ENCODE peak calls at places on chromosomes 5 and 9, in four cellular contexts. One of them, this sample, is unnamed.

GRCh38 chr5:69238760-69239251 is 4.1 kb downstream of the CDK7 start:
- DNase-seq in fibroblast of mammary gland: peak
- DNase-seq in foreskin fibroblast: peak
- DNase-seq in heart right ventricle: no peak
- DNase-seq in this sample: peak

GRCh38 chr9:36501727-36502126 is 71.0 kb upstream of the MELK start:
- DNase-seq in fibroblast of mammary gland: no peak
- DNase-seq in foreskin fibroblast: no peak
- DNase-seq in heart right ventricle: no peak
- DNase-seq in this sample: no peak

GRCh38 chr9:112097712-112098688 is 77.1 kb downstream of the SUSD1 start:
- DNase-seq in fibroblast of mammary gland: peak
- DNase-seq in foreskin fibroblast: peak
- DNase-seq in heart right ventricle: peak
- DNase-seq in this sample: peak

GRCh38 chr5:180129291-180130190 is 58.0 kb upstream of the RNF130 start:
- DNase-seq in fibroblast of mammary gland: no peak
- DNase-seq in foreskin fibroblast: no peak
- DNase-seq in heart right ventricle: no peak
- DNase-seq in this sample: no peak

GRCh38 chr9:105678163-105678562 is 15.9 kb downstream of the TAL2 start:
- DNase-seq in fibroblast of mammary gland: no peak
- DNase-seq in foreskin fibroblast: no peak
- DNase-seq in heart right ventricle: no peak
- DNase-seq in this sample: no peak

GRCh38 chr5:122661496-122662180 is 113.2 kb upstream of the SNX2 start:
- DNase-seq in fibroblast of mammary gland: peak
- DNase-seq in foreskin fibroblast: peak
- DNase-seq in heart right ventricle: no peak
- DNase-seq in this sample: no peak

GRCh38 chr5:9395736-9396135 is 150.1 kb downstream of the SEMA5A start:
- DNase-seq in fibroblast of mammary gland: no peak
- DNase-seq in foreskin fibroblast: no peak
- DNase-seq in heart right ventricle: no peak
- DNase-seq in this sample: no peak

GRCh38 chr9:80285325-80285724 is 713.6 kb downstream of the TLE4 start:
- DNase-seq in fibroblast of mammary gland: peak
- DNase-seq in foreskin fibroblast: peak
- DNase-seq in heart right ventricle: no peak
- DNase-seq in this sample: no peak

GRCh38 chr9:131423171-131423581 is 29.3 kb downstream of the PRRC2B start:
- DNase-seq in fibroblast of mammary gland: peak
- DNase-seq in foreskin fibroblast: peak
- DNase-seq in heart right ventricle: peak
- DNase-seq in this sample: peak

GRCh38 chr9:33233659-33234335 is 6.2 kb upstream of the SPINK4 start:
- DNase-seq in fibroblast of mammary gland: peak
- DNase-seq in foreskin fibroblast: peak
- DNase-seq in heart right ventricle: no peak
- DNase-seq in this sample: peak

GRCh38 chr5:130155395-130155794 is 251.1 kb downstream of the CHSY3 start:
- DNase-seq in fibroblast of mammary gland: no peak
- DNase-seq in foreskin fibroblast: no peak
- DNase-seq in heart right ventricle: no peak
- DNase-seq in this sample: no peak

GRCh38 chr5:92002875-92003274 is 619.8 kb upstream of the ARRDC3 start:
- DNase-seq in fibroblast of mammary gland: peak
- DNase-seq in foreskin fibroblast: peak
- DNase-seq in heart right ventricle: no peak
- DNase-seq in this sample: no peak

GRCh38 chr9:134621558-134622110 is 20.0 kb upstream of the COL5A1 start:
- DNase-seq in fibroblast of mammary gland: no peak
- DNase-seq in foreskin fibroblast: no peak
- DNase-seq in heart right ventricle: no peak
- DNase-seq in this sample: no peak

GRCh38 chr5:168219515-168220410 is 71.7 kb upstream of the WWC1 start:
- DNase-seq in fibroblast of mammary gland: peak
- DNase-seq in foreskin fibroblast: peak
- DNase-seq in heart right ventricle: no peak
- DNase-seq in this sample: peak

GRCh38 chr9:20604561-20604960 is 17.7 kb downstream of the MLLT3 start:
- DNase-seq in fibroblast of mammary gland: peak
- DNase-seq in foreskin fibroblast: no peak
- DNase-seq in heart right ventricle: no peak
- DNase-seq in this sample: no peak

GRCh38 chr5:129664336-129664937 is 83.5 kb upstream of the MINAR2 start:
- DNase-seq in fibroblast of mammary gland: peak
- DNase-seq in foreskin fibroblast: peak
- DNase-seq in heart right ventricle: no peak
- DNase-seq in this sample: peak

GRCh38 chr5:111254613-111255012 is 30.4 kb downstream of the CAMK4 start:
- DNase-seq in fibroblast of mammary gland: peak
- DNase-seq in foreskin fibroblast: no peak
- DNase-seq in heart right ventricle: no peak
- DNase-seq in this sample: no peak

GRCh38 chr5:172623313-172623980 is 17.6 kb upstream of the NEURL1B start:
- DNase-seq in fibroblast of mammary gland: no peak
- DNase-seq in foreskin fibroblast: no peak
- DNase-seq in heart right ventricle: no peak
- DNase-seq in this sample: no peak

GRCh38 chr5:120457839-120458507 is 6.1 kb upstream of the PRR16 start:
- DNase-seq in fibroblast of mammary gland: peak
- DNase-seq in foreskin fibroblast: peak
- DNase-seq in heart right ventricle: peak
- DNase-seq in this sample: peak

GRCh38 chr5:83718195-83718825 is 2.3 kb downstream of the HAPLN1 start:
- DNase-seq in fibroblast of mammary gland: peak
- DNase-seq in foreskin fibroblast: peak
- DNase-seq in heart right ventricle: no peak
- DNase-seq in this sample: peak
- H3K4me3 ChIP-seq in fibroblast of mammary gland: no peak
- H3K4me3 ChIP-seq in foreskin fibroblast: no peak
- H3K4me3 ChIP-seq in heart right ventricle: no peak
- H3K4me3 ChIP-seq in this sample: no peak

DNA sequence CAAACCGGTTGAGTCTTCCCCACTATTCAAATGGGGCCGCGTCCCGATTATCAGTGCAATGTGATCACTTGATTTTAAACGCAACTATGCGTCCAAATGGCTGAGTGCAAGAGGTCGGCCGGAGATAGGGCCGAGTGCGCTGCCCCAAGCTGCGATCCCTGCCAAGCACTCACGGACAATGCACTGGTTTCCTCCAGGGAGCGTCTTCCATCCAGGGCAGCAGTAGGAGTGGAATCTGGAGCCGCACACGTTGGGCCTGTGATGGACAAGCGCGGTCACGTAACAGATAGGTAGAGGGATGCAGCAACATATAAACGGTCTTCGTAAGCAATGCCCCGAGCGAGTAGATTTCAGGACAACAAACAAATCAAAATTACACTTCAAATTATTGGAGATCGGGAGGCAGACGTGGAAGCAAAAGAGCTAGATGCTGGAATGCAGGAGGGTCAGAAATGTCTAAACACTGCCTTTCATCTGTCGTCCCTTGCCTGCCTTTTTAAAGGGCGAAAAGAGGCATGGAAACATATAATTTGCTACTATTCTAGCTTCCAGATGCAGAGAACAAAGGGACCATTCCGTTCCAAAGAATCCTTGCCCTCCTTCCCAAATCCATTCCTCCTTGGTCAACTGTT is 1.7 kb downstream of the FBN2 start:
- DNase-seq in fibroblast of mammary gland: no peak
- DNase-seq in foreskin fibroblast: peak
- DNase-seq in heart right ventricle: peak
- DNase-seq in this sample: no peak
- H3K4me3 ChIP-seq in fibroblast of mammary gland: peak
- H3K4me3 ChIP-seq in foreskin fibroblast: peak
- H3K4me3 ChIP-seq in heart right ventricle: peak
- H3K4me3 ChIP-seq in this sample: peak

GRCh38 chr5:170390472-170390871 is 1.3 kb upstream of the KCNMB1 start:
- DNase-seq in fibroblast of mammary gland: no peak
- DNase-seq in foreskin fibroblast: no peak
- DNase-seq in heart right ventricle: no peak
- DNase-seq in this sample: no peak

GRCh38 chr5:170387775-170388174 is 1.4 kb downstream of the KCNMB1 start:
- DNase-seq in fibroblast of mammary gland: no peak
- DNase-seq in foreskin fibroblast: no peak
- DNase-seq in heart right ventricle: no peak
- DNase-seq in this sample: no peak

GRCh38 chr5:170388818-170389217 is 349 bp downstream of the KCNMB1 start:
- DNase-seq in fibroblast of mammary gland: no peak
- DNase-seq in foreskin fibroblast: no peak
- DNase-seq in heart right ventricle: no peak
- DNase-seq in this sample: no peak

GRCh38 chr5:170388240-170388639 is 927 bp downstream of the KCNMB1 start:
- DNase-seq in fibroblast of mammary gland: no peak
- DNase-seq in foreskin fibroblast: no peak
- DNase-seq in heart right ventricle: no peak
- DNase-seq in this sample: no peak

DNA sequence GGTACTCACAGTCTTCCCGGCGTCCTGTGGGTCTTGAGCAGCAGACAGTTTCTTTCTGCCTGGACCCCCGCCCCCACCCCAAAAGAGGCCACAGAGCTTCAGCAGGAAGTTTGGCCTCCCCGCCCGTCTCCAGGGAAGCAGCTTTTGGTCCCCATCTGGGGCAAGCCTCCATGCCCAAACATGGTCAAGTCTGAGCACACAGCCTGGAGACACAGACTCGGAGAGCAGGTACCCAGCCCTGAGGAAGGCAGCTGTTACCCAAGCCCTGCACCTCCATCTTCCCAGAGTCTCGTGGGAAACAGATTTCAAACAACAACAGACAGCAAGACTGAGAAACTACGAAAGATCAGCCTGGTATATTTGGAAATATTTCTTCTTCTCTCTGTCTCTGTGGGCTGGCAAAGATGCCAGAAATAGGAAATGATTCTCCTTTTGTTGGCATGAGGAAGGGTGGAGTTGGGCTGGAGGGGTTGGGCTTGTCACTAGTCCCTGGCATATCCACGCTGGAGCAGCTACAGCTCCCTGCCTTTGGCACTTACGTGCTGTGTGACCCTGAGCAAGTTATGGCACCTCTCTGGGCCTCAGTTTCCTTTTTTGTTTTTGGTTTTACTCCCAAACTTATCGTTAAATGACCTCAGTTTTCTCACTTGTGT is at the start of gene KCNMB1:
- DNase-seq in fibroblast of mammary gland: no peak
- DNase-seq in foreskin fibroblast: no peak
- DNase-seq in heart right ventricle: no peak
- DNase-seq in this sample: peak
- H3K4me3 ChIP-seq in fibroblast of mammary gland: no peak
- H3K4me3 ChIP-seq in foreskin fibroblast: no peak
- H3K4me3 ChIP-seq in heart right ventricle: peak
- H3K4me3 ChIP-seq in this sample: no peak

DNA sequence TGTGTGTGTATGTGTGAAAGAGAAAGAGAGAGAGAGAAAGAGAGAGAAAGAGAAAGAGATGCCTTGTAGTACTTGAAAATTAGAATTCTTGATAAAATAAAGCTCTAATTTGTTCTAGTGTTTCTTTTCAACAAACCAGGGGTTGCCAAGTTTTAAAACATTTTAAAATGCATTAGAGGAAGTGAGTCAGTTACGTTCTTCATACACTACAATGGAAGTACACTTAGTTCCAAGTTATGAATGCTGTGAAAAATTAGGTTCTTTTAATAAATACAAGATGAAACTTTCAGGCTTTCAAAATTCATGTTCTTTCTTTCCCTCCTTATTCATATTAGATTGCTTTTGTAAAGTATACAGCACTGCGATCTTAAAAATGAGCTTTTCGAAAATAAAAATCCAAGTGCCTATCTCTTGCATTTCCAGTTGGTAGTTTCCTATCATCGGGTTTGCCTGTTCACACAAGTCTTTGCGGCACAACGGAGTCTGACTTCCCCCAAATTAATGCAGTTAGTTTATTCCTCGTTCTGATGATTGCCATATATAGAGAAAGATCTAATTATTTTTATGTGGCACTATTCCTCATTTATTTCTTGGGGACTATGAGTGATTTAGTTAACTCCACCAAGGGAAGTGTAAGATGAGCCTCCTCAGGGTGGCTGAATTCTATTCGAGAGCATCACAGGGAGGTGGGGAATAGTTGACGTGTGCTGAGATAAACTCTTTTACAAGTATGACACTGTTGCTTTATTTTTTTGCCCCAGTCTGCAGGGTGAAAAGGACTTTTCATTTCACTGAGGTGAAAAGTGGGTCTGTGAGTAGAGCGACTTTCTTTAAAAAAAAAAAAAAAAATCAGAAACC is 238.2 kb downstream of the CD180 start:
- DNase-seq in fibroblast of mammary gland: peak
- DNase-seq in foreskin fibroblast: peak
- DNase-seq in heart right ventricle: no peak
- DNase-seq in this sample: no peak
- H3K4me3 ChIP-seq in fibroblast of mammary gland: peak
- H3K4me3 ChIP-seq in foreskin fibroblast: peak
- H3K4me3 ChIP-seq in heart right ventricle: peak
- H3K4me3 ChIP-seq in this sample: peak

DNA sequence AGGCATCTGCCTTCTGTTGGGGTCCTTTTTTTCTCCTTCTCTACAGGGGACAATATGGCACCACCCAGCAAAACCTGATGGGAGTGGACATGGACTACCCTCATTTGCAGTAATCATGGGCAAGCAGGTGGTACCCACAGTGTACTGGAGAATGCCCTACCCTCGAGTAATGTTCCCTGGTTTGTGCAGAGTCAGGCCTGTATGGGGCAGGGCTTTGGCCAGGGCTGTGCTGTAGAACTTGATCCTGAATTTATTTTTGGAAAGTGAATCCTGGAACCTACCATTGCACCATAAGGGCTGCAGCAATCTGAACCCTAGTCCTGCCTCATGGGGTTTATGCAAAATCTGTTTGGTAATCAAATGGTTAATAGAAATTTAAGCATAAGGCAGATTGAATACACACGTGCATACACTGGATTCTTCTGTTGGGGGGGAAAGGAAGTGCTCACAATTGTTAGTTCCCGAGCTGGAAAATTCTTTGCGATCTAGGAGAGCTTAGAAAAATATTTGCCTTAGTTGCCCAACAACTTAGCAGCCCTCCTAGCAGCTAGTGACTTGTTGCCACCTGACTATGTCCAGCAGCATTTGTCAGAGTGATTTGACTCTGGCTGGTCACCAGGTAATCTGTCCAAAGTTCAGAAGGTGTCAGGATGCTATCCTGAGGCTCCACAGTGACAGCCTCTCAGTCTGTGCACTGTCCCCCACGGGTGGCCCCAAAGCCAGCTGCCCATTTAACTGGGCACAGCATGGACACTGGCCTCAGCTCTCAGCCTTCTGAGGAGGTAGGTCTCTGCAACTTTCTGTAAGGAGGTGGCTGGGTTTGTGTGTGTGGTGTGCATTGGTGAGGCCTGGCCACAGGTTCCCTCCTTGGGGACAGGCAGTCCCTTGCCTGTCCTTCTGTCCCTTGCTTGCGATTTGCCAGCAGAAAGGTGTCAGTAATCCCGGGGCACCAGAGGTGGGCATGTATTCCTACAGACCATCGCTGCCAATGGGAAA is 8.3 kb downstream of the MVB12B start:
- DNase-seq in fibroblast of mammary gland: no peak
- DNase-seq in foreskin fibroblast: no peak
- DNase-seq in heart right ventricle: no peak
- DNase-seq in this sample: no peak
- H3K4me3 ChIP-seq in fibroblast of mammary gland: no peak
- H3K4me3 ChIP-seq in foreskin fibroblast: no peak
- H3K4me3 ChIP-seq in heart right ventricle: peak
- H3K4me3 ChIP-seq in this sample: no peak